ENCODE peak calls at places on chromosomes 12 and 14, in seven cellular contexts. B, J, W, S, N, M and A are unnamed samples.

GRCh38 chr12:51678086-51678724 is 87.2 kb downstream of the SCN8A start:
- DNase-seq in B (peak; percentile 66), J (no peak), W (no peak), S (peak; percentile 79), N (peak; percentile 61), M (peak; percentile 68), A (peak; percentile 67)

GRCh38 chr14:33791971-33792370 is 158.9 kb downstream of the EGLN3 start:
- DNase-seq in B (no peak), J (no peak), W (no peak), S (no peak), N (no peak), M (no peak), A (no peak)

GRCh38 chr12:22272596-22272995 is 61.9 kb downstream of the ST8SIA1 start:
- DNase-seq in B (no peak), J (no peak), W (no peak), S (no peak), N (no peak), M (no peak), A (no peak)

GRCh38 chr12:86572455-86572854 is 316.3 kb upstream of the MGAT4C start:
- DNase-seq in B (no peak), J (no peak), W (no peak), S (no peak), N (no peak), M (no peak), A (no peak)

GRCh38 chr12:132807295-132808222 is 21.1 kb downstream of the GOLGA3 start:
- DNase-seq in B (no peak), J (no peak), W (no peak), S (peak; percentile 42), N (peak; percentile 67), M (no peak), A (no peak)

GRCh38 chr12:80580254-80580653 is 127.2 kb upstream of the MYF6 start:
- DNase-seq in B (peak; percentile 82), J (no peak), W (no peak), S (no peak), N (no peak), M (peak; percentile 83), A (peak; percentile 97)

GRCh38 chr12:54159140-54159539 is 29.6 kb downstream of the SMUG1 start:
- DNase-seq in B (no peak), J (no peak), W (peak; percentile 88), S (peak; percentile 86), N (peak; percentile 97), M (peak; percentile 19), A (no peak)

GRCh38 chr14:22885975-22886374 is 3.0 kb downstream of the REM2 start:
- DNase-seq in B (no peak), J (no peak), W (no peak), S (no peak), N (no peak), M (no peak), A (no peak)

GRCh38 chr12:10068634-10069033 is 30.2 kb downstream of the CLEC1A start:
- DNase-seq in B (no peak), J (no peak), W (no peak), S (no peak), N (no peak), M (peak; percentile 35), A (no peak)

GRCh38 chr14:95472819-95473251 is 43.6 kb downstream of the SYNE3 start:
- DNase-seq in B (no peak), J (no peak), W (no peak), S (no peak), N (no peak), M (no peak), A (no peak)

GRCh38 chr14:100754020-100754419 is 27.3 kb downstream of the DLK1 start:
- DNase-seq in B (no peak), J (no peak), W (no peak), S (no peak), N (no peak), M (no peak), A (no peak)
- H3K23ac ChIP-seq in B (no peak overlapping the region), J (no peak overlapping the region), W (no peak overlapping the region), S (no peak overlapping the region), N (no peak overlapping the region), M (no peak overlapping the region), A (no peak overlapping the region)

GRCh38 chr12:56571131-56571530 is 49.5 kb downstream of the RBMS2 start:
- DNase-seq in B (no peak), J (no peak), W (no peak), S (peak; percentile 11), N (no peak), M (peak; percentile 93), A (no peak)
- H2BK5ac ChIP-seq in B (peak overlapping the region; percentile 14), J (no peak overlapping the region), W (no peak overlapping the region), S (no peak overlapping the region), N (no peak overlapping the region), M (peak overlapping the region; percentile 72), A (no peak overlapping the region)

DNA sequence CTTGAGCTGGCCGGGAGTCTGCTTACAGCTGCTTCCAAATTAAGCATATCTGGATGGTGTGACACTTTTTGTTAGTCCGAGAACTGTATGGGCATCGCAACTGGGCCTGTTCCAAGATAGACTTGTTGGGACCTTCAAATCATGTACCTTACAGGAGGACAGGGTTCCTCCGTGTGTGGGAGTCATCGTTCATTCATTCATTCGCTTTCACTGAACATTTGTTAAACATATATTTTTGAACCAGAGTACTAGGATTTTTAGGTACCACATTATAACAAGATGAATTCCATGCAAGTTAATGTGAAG is 387 bp upstream of the IPO8 start:
- DNase-seq in B (no peak), J (no peak), W (no peak), S (no peak), N (no peak), M (no peak), A (no peak)
- H3K9ac ChIP-seq in B (peak overlapping the region; percentile 91), J (no peak overlapping the region), W (peak overlapping the region; percentile 81), S (peak overlapping the region; percentile 38), N (peak overlapping the region; percentile 66), M (no peak overlapping the region), A (peak overlapping the region; percentile 85)

DNA sequence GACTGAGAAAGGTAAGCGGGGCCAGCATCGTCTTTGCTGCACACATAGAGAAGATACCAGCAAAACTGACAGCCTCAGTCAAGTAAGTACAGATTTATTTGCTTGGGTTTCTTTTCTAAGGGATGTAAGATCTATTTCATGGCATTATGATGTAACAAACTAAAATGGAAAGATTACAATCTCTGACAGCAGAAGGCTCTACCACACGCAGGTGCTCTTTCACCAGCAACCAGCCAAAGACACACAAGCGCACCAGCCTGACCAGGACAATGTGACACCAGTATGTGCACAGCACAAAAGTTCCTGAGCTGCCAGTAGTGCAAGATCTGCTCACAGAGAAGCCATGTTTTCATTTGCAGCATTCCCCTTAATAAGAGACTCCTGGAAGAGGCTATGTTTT is 311.1 kb downstream of the MED13L start:
- DNase-seq in B (no peak), J (no peak), W (no peak), S (no peak), N (no peak), M (no peak), A (no peak)
- H3K23ac ChIP-seq in B (no peak overlapping the region), J (no peak overlapping the region), W (no peak overlapping the region), S (no peak overlapping the region), N (no peak overlapping the region), M (no peak overlapping the region), A (no peak overlapping the region)

GRCh38 chr14:67172056-67172455 is 17.2 kb upstream of the GARIN2 start:
- DNase-seq in B (no peak), J (no peak), W (no peak), S (no peak), N (no peak), M (no peak), A (no peak)
- H2BK5ac ChIP-seq in B (no peak overlapping the region), J (no peak overlapping the region), W (no peak overlapping the region), S (no peak overlapping the region), N (no peak overlapping the region), M (no peak overlapping the region), A (no peak overlapping the region)

DNA sequence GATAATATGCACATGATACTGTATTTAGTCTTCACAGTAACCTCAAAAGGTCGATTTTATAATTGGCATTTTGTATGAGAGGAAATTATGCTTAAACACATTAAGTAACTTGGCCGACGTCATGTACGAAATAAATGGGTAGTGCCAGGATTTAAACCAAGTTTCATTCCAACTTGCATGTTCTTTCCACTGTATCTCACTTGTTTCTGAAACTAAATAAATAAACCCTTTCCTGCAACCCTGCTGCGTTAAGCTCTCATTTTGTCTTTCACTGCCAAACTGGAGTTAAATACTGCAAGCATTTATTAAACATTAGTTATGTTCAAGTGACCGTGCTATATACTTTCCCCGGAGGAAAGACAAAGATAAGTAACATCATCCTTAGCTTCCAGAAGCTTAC is 293.9 kb upstream of the PRKD1 start:
- DNase-seq in B (no peak), J (no peak), W (no peak), S (no peak), N (no peak), M (no peak), A (no peak)
- H3K9ac ChIP-seq in B (peak overlapping the region; percentile 57), J (no peak overlapping the region), W (no peak overlapping the region), S (no peak overlapping the region), N (no peak overlapping the region), M (no peak overlapping the region), A (no peak overlapping the region)

DNA sequence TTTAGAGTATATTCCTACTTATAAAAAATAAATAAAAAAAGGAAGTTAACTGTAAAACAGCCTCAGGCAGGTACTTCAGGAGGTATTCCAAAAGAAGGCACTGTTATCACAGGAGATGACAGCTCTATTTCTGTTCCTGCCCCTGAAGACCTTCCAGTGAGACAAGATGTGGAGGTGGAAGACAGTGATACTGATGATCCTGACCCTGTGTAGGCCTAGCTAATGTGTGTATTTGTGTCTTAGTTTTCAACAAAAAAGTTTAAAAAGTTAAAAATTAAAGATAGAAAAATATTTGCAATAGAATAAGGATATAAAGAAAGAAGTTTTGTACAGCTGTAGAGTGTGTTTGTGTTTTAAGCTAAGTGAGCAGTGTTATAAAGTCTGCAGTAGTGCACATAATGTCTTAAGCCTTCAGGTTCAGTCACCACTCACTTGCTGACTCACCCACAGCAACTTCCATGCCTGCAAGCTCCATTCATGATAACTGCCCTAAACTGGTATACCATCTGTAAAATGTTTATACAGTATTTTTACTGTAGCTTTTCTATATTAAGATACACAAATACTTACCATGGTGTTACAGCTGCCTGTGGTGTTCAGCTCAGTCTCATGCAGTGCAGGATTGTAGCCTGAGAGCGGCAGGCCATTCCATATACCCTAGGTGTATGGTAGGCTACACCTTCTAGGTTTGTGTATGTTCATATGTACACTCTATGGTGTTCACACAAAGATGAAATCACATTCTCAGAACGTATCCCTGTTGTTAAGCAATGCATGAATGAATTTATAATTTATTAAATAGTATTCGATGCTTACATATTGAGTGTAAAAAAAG is 121.1 kb downstream of the ANO6 start:
- DNase-seq in B (peak; percentile 92), J (no peak), W (no peak), S (no peak), N (no peak), M (peak; percentile 47), A (peak; percentile 98)
- H3K23ac ChIP-seq in B (no peak overlapping the region), J (no peak overlapping the region), W (no peak overlapping the region), S (no peak overlapping the region), N (no peak overlapping the region), M (no peak overlapping the region), A (peak overlapping the region; percentile 80)

DNA sequence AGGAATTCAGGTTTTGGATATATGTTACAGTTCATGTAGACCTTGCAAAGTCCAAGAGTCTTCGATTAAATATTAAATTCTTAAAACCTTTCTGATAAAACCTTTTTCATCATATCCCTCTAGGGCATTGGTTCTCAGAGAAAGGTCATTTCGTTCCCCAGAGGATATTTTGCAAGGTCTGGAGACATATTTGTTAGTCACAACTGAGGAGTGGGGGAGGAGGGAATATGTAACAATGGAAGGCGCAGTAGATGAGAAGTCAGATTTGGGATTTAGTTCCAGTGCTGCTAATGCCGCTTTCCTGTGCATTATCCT is 5.3 kb downstream of the TMEM253 start:
- DNase-seq in B (no peak), J (no peak), W (no peak), S (no peak), N (no peak), M (peak; percentile 42), A (no peak)
- H2BK5ac ChIP-seq in B (no peak overlapping the region), J (no peak overlapping the region), W (no peak overlapping the region), S (peak overlapping the region; percentile 15), N (no peak overlapping the region), M (no peak overlapping the region), A (no peak overlapping the region)